ENCODE peak calls at places on chromosomes 2 and 18, in four cellular contexts. Z is COLO829, Y is KBM-7, V is sigmoid colon. J is an unnamed sample.

GRCh38 chr18:59139615-59140286 is at the start of gene SEC11C:
- DNase-seq in V (peak), Y (peak), Z (peak), J (peak)

GRCh38 chr2:227308784-227309183 is 16.3 kb upstream of the MFF start:
- DNase-seq in V (no peak), Z (no peak), Y (no peak), J (no peak)

GRCh38 chr2:134420256-134420655 is 166.4 kb downstream of the MGAT5 start:
- DNase-seq in Y (no peak), Z (no peak), V (no peak), J (no peak)

GRCh38 chr2:102238039-102238756 is 51.4 kb downstream of the IL1RL2 start:
- DNase-seq in Z (no peak), Y (no peak), V (peak), J (no peak)

GRCh38 chr2:142918624-142919023 is 41.2 kb downstream of the KYNU start:
- DNase-seq in Z (no peak), V (no peak), Y (no peak), J (no peak)

GRCh38 chr2:239394346-239394945 is 6.4 kb downstream of the HDAC4 start:
- DNase-seq in Y (no peak), Z (no peak), V (peak), J (no peak)

GRCh38 chr2:235573331-235574221 is 79.7 kb downstream of the AGAP1 start:
- DNase-seq in Y (no peak), Z (no peak), V (no peak), J (no peak)

GRCh38 chr2:33316314-33316713 is 160.1 kb upstream of the RASGRP3 start:
- DNase-seq in V (no peak), Y (no peak), Z (no peak), J (no peak)

GRCh38 chr2:23618265-23618664 is 233.3 kb downstream of the KLHL29 start:
- DNase-seq in V (peak), Y (no peak), Z (no peak), J (no peak)

GRCh38 chr2:1830936-1831616 is 86.8 kb upstream of the PXDN start:
- DNase-seq in V (no peak), Z (no peak), Y (no peak), J (no peak)

GRCh38 chr18:34661464-34662087 is 48.5 kb upstream of the DTNA start:
- DNase-seq in Y (peak), V (no peak), Z (peak), J (peak)

GRCh38 chr2:45256173-45256866 is 247.1 kb upstream of the SIX2 start:
- DNase-seq in Y (no peak), V (no peak), Z (no peak), J (no peak)

GRCh38 chr18:23401400-23402347 is 51.4 kb upstream of the RIOK3 start:
- DNase-seq in V (no peak), Z (no peak), Y (no peak), J (no peak)

GRCh38 chr2:31947871-31948270 is 62.9 kb downstream of the MEMO1 start:
- DNase-seq in Z (no peak), V (no peak), Y (no peak), J (no peak)

GRCh38 chr2:1823187-1824169 is 79.2 kb upstream of the PXDN start:
- DNase-seq in Y (no peak), V (no peak), Z (no peak), J (no peak)

GRCh38 chr2:233301248-233301647 is 6.4 kb upstream of the SAG start:
- DNase-seq in V (no peak), Z (no peak), Y (no peak), J (no peak)

GRCh38 chr2:235027558-235028214 is 75.9 kb downstream of the SH3BP4 start:
- DNase-seq in Y (no peak), V (peak), Z (no peak), J (no peak)

GRCh38 chr2:12675801-12676200 is 40.9 kb upstream of the TRIB2 start:
- DNase-seq in V (no peak), Z (no peak), Y (no peak), J (no peak)

GRCh38 chr2:208069186-208069585 is 43.9 kb upstream of the PLEKHM3 start:
- DNase-seq in Z (no peak), V (no peak), Y (no peak), J (no peak)

GRCh38 chr2:1664076-1664605 is 80.2 kb downstream of the PXDN start:
- DNase-seq in Y (no peak), Z (no peak), V (peak), J (no peak)

GRCh38 chr2:113167115-113167932 is 6.4 kb upstream of the PSD4 start:
- DNase-seq in V (no peak), Y (peak), Z (no peak), J (no peak)

GRCh38 chr2:10534514-10535250 is 86.6 kb upstream of the ODC1 start:
- DNase-seq in Z (no peak), Y (peak), V (peak), J (no peak)

GRCh38 chr2:224293976-224294375 is 107.9 kb downstream of the FAM124B start:
- DNase-seq in Z (no peak), Y (no peak), V (no peak), J (no peak)

J was measured in GM10248.